ENCODE peak calls at places on chromosomes 1 and 21, in seven cellular contexts. I, Y, K, W, C, P and B are unnamed samples.

GRCh38 chr1:11825131-11825530 is 19.1 kb downstream of the CLCN6 start:
- DNase-seq in I (no peak), Y (no peak), K (no peak), W (no peak), C (no peak), P (no peak), B (no peak)

GRCh38 chr21:46217511-46218196 is 10.9 kb downstream of the LSS start:
- DNase-seq in I (no peak), Y (no peak), K (no peak), W (no peak), C (no peak), P (no peak), B (no peak)

GRCh38 chr1:188514917-188515316 is 1686.2 kb downstream of the PLA2G4A start:
- DNase-seq in I (no peak), Y (no peak), K (no peak), W (no peak), C (no peak), P (no peak), B (no peak)

GRCh38 chr1:41382531-41383090 is 21.4 kb downstream of the FOXO6 start:
- DNase-seq in I (peak), Y (no peak), K (no peak), W (no peak), C (peak), P (peak), B (no peak)

GRCh38 chr1:1542766-1543705 is 2.6 kb upstream of the TMEM240 start:
- DNase-seq in I (no peak), Y (no peak), K (no peak), W (no peak), C (no peak), P (no peak), B (no peak)

GRCh38 chr21:41112740-41113692 is 54.9 kb upstream of the BACE2 start:
- DNase-seq in I (no peak), Y (peak), K (no peak), W (peak), C (peak), P (peak), B (no peak)

GRCh38 chr1:30916296-30916695 is 7.7 kb upstream of the SDC3 start:
- DNase-seq in I (peak), Y (no peak), K (no peak), W (no peak), C (no peak), P (no peak), B (no peak)

GRCh38 chr1:245915851-245916250 is 591.2 kb downstream of the SMYD3 start:
- DNase-seq in I (no peak), Y (no peak), K (no peak), W (no peak), C (no peak), P (no peak), B (no peak)

GRCh38 chr1:24765308-24765988 is 20.2 kb downstream of the CLIC4 start:
- DNase-seq in I (no peak), Y (peak), K (no peak), W (no peak), C (no peak), P (no peak), B (no peak)